ENCODE peak calls at places on chromosomes 13 and 19, in nine cellular contexts. One of them, this sample, is unnamed.

GRCh38 chr19:11123076-11123567 is 32.5 kb downstream of the SPC24 start:
- DNase-seq in suprapubic skin: no peak
- DNase-seq in endodermal cell: no peak
- DNase-seq in A549: no peak
- DNase-seq in Peyer's patch: no peak
- DNase-seq in psoas muscle: no peak
- DNase-seq in heart right ventricle: no peak
- DNase-seq in stomach: no peak
- DNase-seq in cardiac muscle cell: no peak
- DNase-seq in this sample: no peak

GRCh38 chr13:93981578-93981977 is 497.9 kb downstream of the DCT start:
- DNase-seq in suprapubic skin: no peak
- DNase-seq in endodermal cell: no peak
- DNase-seq in A549: no peak
- DNase-seq in Peyer's patch: no peak
- DNase-seq in psoas muscle: no peak
- DNase-seq in heart right ventricle: no peak
- DNase-seq in stomach: no peak
- DNase-seq in cardiac muscle cell: no peak
- DNase-seq in this sample: no peak

GRCh38 chr13:50033696-50034095 is 18.5 kb downstream of the KCNRG start:
- DNase-seq in suprapubic skin: no peak
- DNase-seq in endodermal cell: no peak
- DNase-seq in A549: no peak
- DNase-seq in Peyer's patch: no peak
- DNase-seq in psoas muscle: no peak
- DNase-seq in heart right ventricle: no peak
- DNase-seq in stomach: no peak
- DNase-seq in cardiac muscle cell: peak; percentile 52
- DNase-seq in this sample: no peak

GRCh38 chr13:28576037-28576436 is 81.1 kb upstream of the FLT1 start:
- DNase-seq in suprapubic skin: no peak
- DNase-seq in endodermal cell: no peak
- DNase-seq in A549: no peak
- DNase-seq in Peyer's patch: no peak
- DNase-seq in psoas muscle: no peak
- DNase-seq in heart right ventricle: no peak
- DNase-seq in stomach: no peak
- DNase-seq in cardiac muscle cell: no peak
- DNase-seq in this sample: no peak

GRCh38 chr13:40969169-40969901 is 49.8 kb downstream of the ELF1 start:
- DNase-seq in suprapubic skin: no peak
- DNase-seq in endodermal cell: no peak
- DNase-seq in A549: no peak
- DNase-seq in Peyer's patch: no peak
- DNase-seq in psoas muscle: no peak
- DNase-seq in heart right ventricle: no peak
- DNase-seq in stomach: no peak
- DNase-seq in cardiac muscle cell: no peak
- DNase-seq in this sample: no peak

GRCh38 chr19:48194041-48194871 is 23.8 kb downstream of the ZSWIM9 start:
- DNase-seq in suprapubic skin: peak; percentile 73
- DNase-seq in endodermal cell: peak; percentile 75
- DNase-seq in A549: no peak
- DNase-seq in Peyer's patch: no peak
- DNase-seq in psoas muscle: no peak
- DNase-seq in heart right ventricle: no peak
- DNase-seq in stomach: no peak
- DNase-seq in cardiac muscle cell: peak; percentile 24
- DNase-seq in this sample: no peak

GRCh38 chr13:54185785-54186184 is 1157.2 kb downstream of the OLFM4 start:
- DNase-seq in suprapubic skin: no peak
- DNase-seq in endodermal cell: peak; percentile 80
- DNase-seq in A549: no peak
- DNase-seq in Peyer's patch: no peak
- DNase-seq in psoas muscle: no peak
- DNase-seq in heart right ventricle: no peak
- DNase-seq in stomach: no peak
- DNase-seq in cardiac muscle cell: no peak
- DNase-seq in this sample: no peak

GRCh38 chr19:33804021-33804799 is 7.5 kb downstream of the KCTD15 start:
- DNase-seq in suprapubic skin: no peak
- DNase-seq in endodermal cell: no peak
- DNase-seq in A549: peak; percentile 96
- DNase-seq in Peyer's patch: peak; percentile 89
- DNase-seq in psoas muscle: peak; percentile 38
- DNase-seq in heart right ventricle: peak; percentile 63
- DNase-seq in stomach: peak; percentile 95
- DNase-seq in cardiac muscle cell: peak; percentile 80
- DNase-seq in this sample: peak; percentile 94

GRCh38 chr19:54959840-54960239 is 6.3 kb upstream of the NLRP2 start:
- DNase-seq in suprapubic skin: no peak
- DNase-seq in endodermal cell: no peak
- DNase-seq in A549: no peak
- DNase-seq in Peyer's patch: no peak
- DNase-seq in psoas muscle: no peak
- DNase-seq in heart right ventricle: no peak
- DNase-seq in stomach: no peak
- DNase-seq in cardiac muscle cell: no peak
- DNase-seq in this sample: no peak

GRCh38 chr19:11984986-11985385 is 20.1 kb downstream of the ZNF763 start:
- DNase-seq in suprapubic skin: no peak
- DNase-seq in endodermal cell: peak; percentile 57
- DNase-seq in A549: no peak
- DNase-seq in Peyer's patch: no peak
- DNase-seq in psoas muscle: no peak
- DNase-seq in heart right ventricle: no peak
- DNase-seq in stomach: no peak
- DNase-seq in cardiac muscle cell: no peak
- DNase-seq in this sample: no peak

GRCh38 chr19:5262721-5263120 is 77.9 kb downstream of the PTPRS start:
- DNase-seq in suprapubic skin: no peak
- DNase-seq in endodermal cell: no peak
- DNase-seq in A549: no peak
- DNase-seq in Peyer's patch: no peak
- DNase-seq in psoas muscle: no peak
- DNase-seq in heart right ventricle: no peak
- DNase-seq in stomach: no peak
- DNase-seq in cardiac muscle cell: no peak
- DNase-seq in this sample: no peak

GRCh38 chr19:34124828-34125227 is 47.5 kb upstream of the LSM14A start:
- DNase-seq in suprapubic skin: no peak
- DNase-seq in endodermal cell: no peak
- DNase-seq in A549: no peak
- DNase-seq in Peyer's patch: no peak
- DNase-seq in psoas muscle: no peak
- DNase-seq in heart right ventricle: no peak
- DNase-seq in stomach: no peak
- DNase-seq in cardiac muscle cell: no peak
- DNase-seq in this sample: no peak

GRCh38 chr13:29621401-29621800 is 25.9 kb upstream of the SLC7A1 start:
- DNase-seq in suprapubic skin: no peak
- DNase-seq in endodermal cell: no peak
- DNase-seq in A549: no peak
- DNase-seq in Peyer's patch: no peak
- DNase-seq in psoas muscle: no peak
- DNase-seq in heart right ventricle: no peak
- DNase-seq in stomach: no peak
- DNase-seq in cardiac muscle cell: no peak
- DNase-seq in this sample: no peak

GRCh38 chr19:18203408-18203862 is 407 bp downstream of the RAB3A start:
- DNase-seq in suprapubic skin: no peak
- DNase-seq in endodermal cell: no peak
- DNase-seq in A549: no peak
- DNase-seq in Peyer's patch: no peak
- DNase-seq in psoas muscle: peak; percentile 53
- DNase-seq in heart right ventricle: peak; percentile 62
- DNase-seq in stomach: no peak
- DNase-seq in cardiac muscle cell: peak; percentile 22
- DNase-seq in this sample: peak; percentile 68

GRCh38 chr13:80341098-80341701 is at the start of gene SPRY2:
- DNase-seq in suprapubic skin: peak; percentile 97
- DNase-seq in endodermal cell: peak; percentile 97
- DNase-seq in A549: peak; percentile 74
- DNase-seq in Peyer's patch: peak; percentile 94
- DNase-seq in psoas muscle: peak; percentile 95
- DNase-seq in heart right ventricle: peak; percentile 93
- DNase-seq in stomach: peak; percentile 93
- DNase-seq in cardiac muscle cell: peak; percentile 98
- DNase-seq in this sample: peak; percentile 92

GRCh38 chr13:80340643-80341097 is 256 bp downstream of the SPRY2 start:
- DNase-seq in suprapubic skin: no peak
- DNase-seq in endodermal cell: no peak
- DNase-seq in A549: no peak
- DNase-seq in Peyer's patch: no peak
- DNase-seq in psoas muscle: no peak
- DNase-seq in heart right ventricle: no peak
- DNase-seq in stomach: no peak
- DNase-seq in cardiac muscle cell: peak; percentile 81
- DNase-seq in this sample: no peak

GRCh38 chr13:80339841-80340642 is 884 bp downstream of the SPRY2 start:
- DNase-seq in suprapubic skin: peak; percentile 82
- DNase-seq in endodermal cell: peak; percentile 71
- DNase-seq in A549: no peak
- DNase-seq in Peyer's patch: peak; percentile 87
- DNase-seq in psoas muscle: peak; percentile 55
- DNase-seq in heart right ventricle: peak; percentile 55
- DNase-seq in stomach: peak; percentile 46
- DNase-seq in cardiac muscle cell: peak; percentile 62
- DNase-seq in this sample: peak; percentile 50

GRCh38 chr13:80341771-80342271 is 895 bp upstream of the SPRY2 start:
- DNase-seq in suprapubic skin: no peak
- DNase-seq in endodermal cell: peak; percentile 87
- DNase-seq in A549: no peak
- DNase-seq in Peyer's patch: peak; percentile 65
- DNase-seq in psoas muscle: peak; percentile 61
- DNase-seq in heart right ventricle: peak; percentile 51
- DNase-seq in stomach: no peak
- DNase-seq in cardiac muscle cell: peak; percentile 68
- DNase-seq in this sample: peak; percentile 60

DNA sequence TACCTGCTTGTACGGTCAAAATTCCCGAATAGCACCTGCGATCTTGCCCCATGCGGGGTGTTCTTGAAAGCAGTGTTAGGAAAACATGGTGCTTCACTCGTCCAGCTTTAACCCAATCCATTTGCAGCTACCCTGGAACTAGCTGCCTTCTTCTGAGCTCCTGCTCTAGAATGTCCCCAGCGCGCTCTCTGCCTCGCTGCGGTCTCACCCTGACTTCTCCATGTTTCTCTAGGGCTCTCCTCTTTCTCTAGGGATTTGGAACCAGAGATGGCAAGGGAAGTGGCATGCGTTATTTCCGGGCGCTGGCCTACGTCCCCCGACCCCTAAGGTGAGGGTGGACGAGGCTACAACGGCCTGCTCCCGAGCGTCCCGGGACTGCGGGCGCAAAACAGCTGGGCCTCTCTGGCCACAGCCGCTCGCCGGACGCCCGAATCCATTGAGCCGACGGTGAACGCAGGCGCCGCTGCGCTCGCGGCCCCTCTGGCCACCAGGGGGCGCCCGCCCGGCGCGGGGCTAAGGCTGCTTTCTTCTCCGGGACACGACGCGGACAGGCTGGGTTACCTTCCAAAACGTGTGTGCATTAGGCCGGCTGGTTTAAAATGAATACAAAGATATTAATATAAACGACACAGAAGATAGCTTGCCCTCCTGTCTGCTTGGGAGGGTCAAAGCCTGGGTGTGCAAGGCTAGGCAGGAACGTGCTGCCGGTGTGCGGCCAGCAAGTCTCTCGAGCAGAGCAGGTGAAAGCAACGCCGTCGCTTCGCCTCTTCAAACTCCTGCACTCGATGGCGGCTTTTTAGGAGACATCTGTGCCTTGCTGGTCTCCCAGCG is 1.8 kb upstream of the SPRY2 start:
- DNase-seq in suprapubic skin: peak; percentile 90
- DNase-seq in endodermal cell: peak; percentile 96
- DNase-seq in A549: no peak
- DNase-seq in Peyer's patch: peak; percentile 92
- DNase-seq in psoas muscle: peak; percentile 89
- DNase-seq in heart right ventricle: peak; percentile 91
- DNase-seq in stomach: peak; percentile 89
- DNase-seq in cardiac muscle cell: peak; percentile 85
- DNase-seq in this sample: peak; percentile 94
- H3K4me1 ChIP-seq in suprapubic skin: peaks cover 12% of the 10 kb centered on the region
- H3K4me1 ChIP-seq in endodermal cell: peaks cover 12% of the 10 kb centered on the region
- H3K4me1 ChIP-seq in A549: peaks cover 3% of the 10 kb centered on the region
- H3K4me1 ChIP-seq in Peyer's patch: peaks cover 5% of the 10 kb centered on the region
- H3K4me1 ChIP-seq in psoas muscle: peaks cover 13% of the 10 kb centered on the region
- H3K4me1 ChIP-seq in heart right ventricle: peaks cover 28% of the 10 kb centered on the region
- H3K4me1 ChIP-seq in stomach: peaks cover 16% of the 10 kb centered on the region
- H3K4me1 ChIP-seq in cardiac muscle cell: peaks cover 25% of the 10 kb centered on the region
- H3K4me1 ChIP-seq in this sample: no peaks in the 10 kb centered on the region

DNA sequence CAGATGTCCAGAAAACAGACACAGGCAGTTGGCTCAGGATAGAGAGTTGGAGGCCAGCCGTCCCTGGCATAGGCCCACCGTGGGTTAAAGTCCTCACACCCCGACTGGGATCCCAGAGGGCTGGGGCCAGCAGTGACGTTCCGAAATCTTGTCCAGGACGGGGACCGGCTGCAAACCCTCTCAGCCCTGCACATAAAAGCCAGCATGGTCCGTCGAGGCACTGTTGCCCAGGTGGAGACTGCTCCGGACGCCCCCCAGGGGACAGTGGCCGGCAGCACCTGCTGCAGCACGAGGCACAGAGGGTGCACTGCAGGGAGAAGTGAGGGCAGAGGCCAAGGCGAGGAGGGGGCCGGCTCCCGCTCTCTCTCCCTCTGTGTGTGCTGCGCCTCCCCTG is 4.3 kb upstream of the IFNL2 start:
- DNase-seq in suprapubic skin: no peak
- DNase-seq in endodermal cell: peak; percentile 76
- DNase-seq in A549: no peak
- DNase-seq in Peyer's patch: no peak
- DNase-seq in psoas muscle: no peak
- DNase-seq in heart right ventricle: no peak
- DNase-seq in stomach: no peak
- DNase-seq in cardiac muscle cell: no peak
- DNase-seq in this sample: no peak
- TF ChIP-seq CTCF in suprapubic skin: no peak
- TF ChIP-seq CTCF in endodermal cell: peak; percentile 49
- TF ChIP-seq CTCF in A549: no peak
- TF ChIP-seq CTCF in Peyer's patch: no peak
- TF ChIP-seq CTCF in psoas muscle: no peak
- TF ChIP-seq CTCF in heart right ventricle: no peak
- TF ChIP-seq CTCF in stomach: no peak
- TF ChIP-seq CTCF in cardiac muscle cell: no peak
- TF ChIP-seq CTCF in this sample: no peak

GRCh38 chr19:46951236-46951986 is 68.2 kb upstream of the NPAS1 start:
- DNase-seq in suprapubic skin: no peak
- DNase-seq in endodermal cell: no peak
- DNase-seq in A549: peak; percentile 94
- DNase-seq in Peyer's patch: peak; percentile 89
- DNase-seq in psoas muscle: no peak
- DNase-seq in heart right ventricle: no peak
- DNase-seq in stomach: no peak
- DNase-seq in cardiac muscle cell: no peak
- DNase-seq in this sample: no peak
- H3K4me1 ChIP-seq in suprapubic skin: peaks cover 69% of the 10 kb centered on the region
- H3K4me1 ChIP-seq in endodermal cell: no peaks in the 10 kb centered on the region
- H3K4me1 ChIP-seq in A549: peaks cover 55% of the 10 kb centered on the region
- H3K4me1 ChIP-seq in Peyer's patch: peaks cover 80% of the 10 kb centered on the region
- H3K4me1 ChIP-seq in psoas muscle: peaks cover 23% of the 10 kb centered on the region
- H3K4me1 ChIP-seq in heart right ventricle: peaks cover 73% of the 10 kb centered on the region
- H3K4me1 ChIP-seq in stomach: peaks cover 45% of the 10 kb centered on the region
- H3K4me1 ChIP-seq in cardiac muscle cell: peaks cover 8% of the 10 kb centered on the region
- H3K4me1 ChIP-seq in this sample: peaks cover 16% of the 10 kb centered on the region

GRCh38 chr19:3146677-3147100 is 10.9 kb downstream of the GNA15 start:
- DNase-seq in suprapubic skin: no peak
- DNase-seq in endodermal cell: peak; percentile 90
- DNase-seq in A549: no peak
- DNase-seq in Peyer's patch: no peak
- DNase-seq in psoas muscle: no peak
- DNase-seq in heart right ventricle: peak; percentile 55
- DNase-seq in stomach: no peak
- DNase-seq in cardiac muscle cell: no peak
- DNase-seq in this sample: no peak
- TF ChIP-seq CTCF in suprapubic skin: peak; percentile 79
- TF ChIP-seq CTCF in endodermal cell: peak; percentile 80
- TF ChIP-seq CTCF in A549: peak; percentile 55
- TF ChIP-seq CTCF in Peyer's patch: peak; percentile 61
- TF ChIP-seq CTCF in psoas muscle: peak; percentile 50
- TF ChIP-seq CTCF in heart right ventricle: peak; percentile 62
- TF ChIP-seq CTCF in stomach: peak; percentile 44
- TF ChIP-seq CTCF in cardiac muscle cell: peak; percentile 79
- TF ChIP-seq CTCF in this sample: peak; percentile 44

This sample was measured in pancreas.